ENCODE peak calls at places on chromosomes 2 and 18, in nine cellular contexts. V is transverse colon, P is HCT116, T is spleen, M is SK-N-SH, C is sigmoid colon, I is H1, U is vagina, Q is prostate gland. S is an unnamed sample. For H3K9me3, the result is how much of the 10 kb centered on the place peaks cover.

GRCh38 chr2:143263045-143263625 is 133.9 kb downstream of the ARHGAP15 start:
- DNase-seq in M (no peak), C (no peak), I (no peak), P (no peak), V (no peak), U (no peak), T (no peak), Q (no peak), S (no peak)

GRCh38 chr2:74301262-74301661 is 42.0 kb downstream of the SLC4A5 start:
- DNase-seq in U (no peak), V (no peak), P (no peak), T (no peak), C (no peak), Q (no peak), M (no peak), I (peak), S (no peak)

GRCh38 chr18:47585914-47586313 is 334.5 kb upstream of the SKOR2 start:
- DNase-seq in V (no peak), I (no peak), M (no peak), P (no peak), C (no peak), T (no peak), Q (no peak), U (no peak), S (no peak)

GRCh38 chr2:234259440-234259839 is 208.9 kb downstream of the SPP2 start:
- DNase-seq in C (no peak), Q (no peak), P (no peak), V (no peak), T (no peak), I (no peak), U (no peak), M (no peak), S (no peak)

GRCh38 chr18:63578357-63578958 is 8.7 kb upstream of the SERPINB13 start:
- DNase-seq in I (peak), M (peak), Q (no peak), V (no peak), C (no peak), P (peak), U (no peak), T (no peak), S (no peak)

GRCh38 chr2:65465124-65465523 is 32.7 kb upstream of the SPRED2 start:
- DNase-seq in P (no peak), M (no peak), C (no peak), V (no peak), U (no peak), T (no peak), Q (no peak), I (no peak), S (no peak)

GRCh38 chr18:31977270-31977872 is 34.4 kb upstream of the TRAPPC8 start:
- DNase-seq in Q (no peak), T (no peak), P (peak), I (peak), V (peak), C (no peak), M (peak), U (no peak), S (no peak)

GRCh38 chr18:59742325-59743111 is 45.3 kb upstream of the CCBE1 start:
- DNase-seq in P (no peak), M (no peak), Q (no peak), V (no peak), T (no peak), U (no peak), I (no peak), C (no peak), S (no peak)

GRCh38 chr18:78495550-78495949 is 484.1 kb upstream of the SALL3 start:
- DNase-seq in I (no peak), P (no peak), T (no peak), M (no peak), Q (no peak), V (no peak), U (no peak), C (no peak), S (no peak)

GRCh38 chr2:236449167-236449586 is 120.4 kb upstream of the ACKR3 start:
- DNase-seq in Q (peak), T (no peak), V (no peak), U (no peak), C (no peak), P (no peak), M (no peak), I (no peak), S (peak)

GRCh38 chr2:199596549-199596948 is 138.8 kb upstream of the SATB2 start:
- DNase-seq in P (peak), V (peak), M (no peak), I (no peak), T (no peak), U (no peak), C (no peak), Q (no peak), S (no peak)

GRCh38 chr2:122423934-122424333 is 668.5 kb downstream of the TSN start:
- DNase-seq in C (no peak), V (peak), Q (no peak), I (no peak), M (no peak), U (no peak), P (no peak), T (no peak), S (no peak)

GRCh38 chr2:227127236-227127635 is 36.8 kb downstream of the COL4A4 start:
- DNase-seq in U (no peak), C (no peak), V (no peak), M (no peak), Q (no peak), P (no peak), T (no peak), I (no peak), S (no peak)

GRCh38 chr2:238773472-238773871 is 74.4 kb upstream of the TWIST2 start:
- DNase-seq in Q (no peak), C (no peak), P (no peak), U (no peak), M (no peak), I (no peak), T (no peak), V (no peak), S (no peak)

GRCh38 chr2:235960716-235961640 is 207.2 kb downstream of the GBX2 start:
- DNase-seq in V (no peak), U (no peak), T (peak), I (no peak), Q (no peak), M (no peak), P (no peak), C (peak), S (no peak)

GRCh38 chr18:46413684-46414083 is 243.3 kb downstream of the LOXHD1 start:
- DNase-seq in I (no peak), C (no peak), T (no peak), Q (no peak), P (no peak), U (no peak), V (no peak), M (no peak), S (no peak)

GRCh38 chr2:54461251-54461650 is 5.1 kb downstream of the SPTBN1 start:
- DNase-seq in I (no peak), V (no peak), P (no peak), T (no peak), M (no peak), C (no peak), U (no peak), Q (no peak), S (no peak)

GRCh38 chr2:86286518-86286917 is 50.9 kb downstream of the REEP1 start:
- DNase-seq in T (no peak), V (no peak), U (no peak), P (no peak), C (no peak), I (no peak), Q (no peak), M (peak), S (no peak)

GRCh38 chr2:196449083-196449482 is 190.4 kb upstream of the CCDC150 start:
- DNase-seq in I (no peak), V (no peak), U (no peak), T (no peak), C (no peak), M (no peak), Q (no peak), P (no peak), S (no peak)

GRCh38 chr2:1605659-1606400 is 138.5 kb downstream of the PXDN start:
- DNase-seq in U (no peak), V (no peak), Q (no peak), C (peak), I (no peak), M (peak), T (peak), P (no peak), S (no peak)

GRCh38 chr18:67514901-67515540 is 1.5 kb downstream of the DSEL start:
- DNase-seq in U (no peak), V (no peak), M (no peak), I (no peak), P (no peak), T (no peak), C (no peak), Q (no peak), S (no peak)

GRCh38 chr2:216446343-216446742 is 34.1 kb downstream of the SMARCAL1 start:
- DNase-seq in Q (no peak), T (no peak), P (no peak), I (no peak), M (no peak), V (no peak), U (no peak), C (no peak), S (no peak)

GRCh38 chr2:28247326-28247725 is 145.3 kb upstream of the FOSL2 start:
- DNase-seq in V (no peak), I (no peak), Q (no peak), C (no peak), U (no peak), T (no peak), P (no peak), M (no peak), S (no peak)

GRCh38 chr18:23547806-23548205 is 38.5 kb downstream of the NPC1 start:
- DNase-seq in M (no peak), Q (no peak), U (no peak), T (no peak), V (no peak), P (peak), C (no peak), I (no peak), S (no peak)

GRCh38 chr2:54015809-54016703 is 45.3 kb upstream of the PSME4 start:
- DNase-seq in M (no peak), T (no peak), V (no peak), U (no peak), C (peak), P (no peak), Q (no peak), I (no peak), S (no peak)

GRCh38 chr2:71694501-71695234 is 241.3 kb downstream of the DYSF start:
- DNase-seq in U (no peak), V (no peak), P (no peak), Q (no peak), T (peak), I (peak), C (no peak), M (no peak), S (no peak)

GRCh38 chr2:151695778-151696177 is 38.5 kb downstream of the NEB start:
- DNase-seq in P (no peak), M (no peak), T (no peak), U (no peak), Q (no peak), V (no peak), C (no peak), I (no peak), S (no peak)

GRCh38 chr2:232219932-232220331 is 158.6 kb upstream of the ALPP start:
- DNase-seq in C (no peak), P (no peak), I (no peak), V (no peak), Q (no peak), M (no peak), U (no peak), T (no peak), S (no peak)

GRCh38 chr2:96090181-96090500 is 26.2 kb downstream of the ADRA2B start:
- DNase-seq in Q (no peak), I (peak), U (no peak), V (no peak), M (no peak), C (no peak), P (no peak), T (peak), S (no peak)

GRCh38 chr2:181036848-181037603 is 56.6 kb downstream of the UBE2E3 start:
- DNase-seq in P (no peak), M (no peak), Q (no peak), I (no peak), T (no peak), V (no peak), U (no peak), C (no peak), S (no peak)

GRCh38 chr2:98702127-98702802 is 28.7 kb downstream of the MGAT4A start:
- DNase-seq in I (no peak), P (no peak), Q (peak), C (peak), M (peak), V (peak), U (no peak), T (no peak), S (no peak)

GRCh38 chr2:139214806-139215205 is 434.6 kb upstream of the NXPH2 start:
- DNase-seq in P (no peak), C (no peak), U (no peak), T (no peak), I (no peak), Q (no peak), V (no peak), M (no peak), S (no peak)

GRCh38 chr18:21404426-21404825 is 162.4 kb downstream of the GREB1L start:
- DNase-seq in Q (no peak), T (no peak), P (no peak), U (no peak), M (no peak), V (no peak), I (no peak), C (no peak), S (no peak)

GRCh38 chr2:109185801-109186570 is 57.0 kb downstream of the SH3RF3 start:
- DNase-seq in I (no peak), T (no peak), U (no peak), P (no peak), M (no peak), Q (no peak), C (peak), V (peak), S (peak)

GRCh38 chr2:14140009-14140408 is 492.5 kb upstream of the LRATD1 start:
- DNase-seq in Q (no peak), U (no peak), T (no peak), V (no peak), M (no peak), I (peak), P (no peak), C (no peak), S (no peak)
- TF ChIP-seq POLR2AphosphoS5 in Q (no peak), U (no peak), T (no peak), V (no peak), M (no peak), I (no peak), P (no peak), C (no peak), S (no peak)

GRCh38 chr2:127229555-127229954 is 9.5 kb upstream of the CYP27C1 start:
- DNase-seq in U (no peak), P (no peak), T (no peak), Q (no peak), I (no peak), C (no peak), M (no peak), V (no peak), S (no peak)

GRCh38 chr2:127239395-127239794 is 19.3 kb upstream of the CYP27C1 start:
- DNase-seq in U (no peak), P (no peak), C (no peak), Q (no peak), V (no peak), M (no peak), T (no peak), I (peak), S (no peak)

GRCh38 chr2:127231130-127231865 is 11.2 kb upstream of the CYP27C1 start:
- DNase-seq in P (no peak), Q (no peak), T (no peak), I (no peak), M (no peak), C (no peak), U (no peak), V (peak), S (no peak)

GRCh38 chr2:127233710-127234109 is 13.6 kb upstream of the CYP27C1 start:
- DNase-seq in C (no peak), U (no peak), Q (no peak), V (no peak), M (no peak), I (no peak), P (no peak), T (no peak), S (no peak)

DNA sequence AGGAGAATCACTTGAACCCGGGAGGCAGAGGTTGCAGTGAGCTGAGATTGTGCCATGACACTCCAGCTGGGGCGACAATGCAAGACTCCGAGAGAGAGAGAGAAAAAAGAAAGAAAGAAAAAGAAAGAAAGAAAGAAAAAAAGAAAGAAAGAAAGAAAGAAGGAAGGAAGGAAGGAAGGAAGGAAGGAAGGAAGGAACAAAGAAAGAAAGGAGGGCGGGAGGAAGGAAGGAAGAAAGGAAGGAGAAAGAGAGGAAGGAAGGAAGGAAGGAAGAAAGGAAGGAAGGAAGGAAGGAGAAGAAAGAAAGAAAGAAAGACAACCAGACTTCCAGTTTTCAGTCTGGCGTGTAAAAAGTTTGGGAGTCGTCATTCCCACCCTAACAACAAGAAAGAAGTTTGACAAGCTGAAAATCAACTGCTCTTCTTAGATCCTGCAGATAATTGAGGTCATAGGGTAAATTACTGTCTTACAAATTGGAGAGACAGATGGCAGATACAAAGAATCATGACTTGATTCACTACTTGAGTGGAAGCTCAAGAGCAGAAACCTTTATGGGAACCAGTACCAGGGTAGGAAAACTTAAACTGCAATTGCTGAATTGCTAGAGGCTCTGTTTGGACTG is 15.1 kb upstream of the CYP27C1 start:
- DNase-seq in M (no peak), V (no peak), C (no peak), T (no peak), Q (no peak), I (no peak), U (no peak), P (no peak), S (no peak)
- H3K9me3 ChIP-seq in M (under half), V (under half), C (under half), T (under half), Q (under half), I (under half), U (under half), P (under half), S (under half)

DNA sequence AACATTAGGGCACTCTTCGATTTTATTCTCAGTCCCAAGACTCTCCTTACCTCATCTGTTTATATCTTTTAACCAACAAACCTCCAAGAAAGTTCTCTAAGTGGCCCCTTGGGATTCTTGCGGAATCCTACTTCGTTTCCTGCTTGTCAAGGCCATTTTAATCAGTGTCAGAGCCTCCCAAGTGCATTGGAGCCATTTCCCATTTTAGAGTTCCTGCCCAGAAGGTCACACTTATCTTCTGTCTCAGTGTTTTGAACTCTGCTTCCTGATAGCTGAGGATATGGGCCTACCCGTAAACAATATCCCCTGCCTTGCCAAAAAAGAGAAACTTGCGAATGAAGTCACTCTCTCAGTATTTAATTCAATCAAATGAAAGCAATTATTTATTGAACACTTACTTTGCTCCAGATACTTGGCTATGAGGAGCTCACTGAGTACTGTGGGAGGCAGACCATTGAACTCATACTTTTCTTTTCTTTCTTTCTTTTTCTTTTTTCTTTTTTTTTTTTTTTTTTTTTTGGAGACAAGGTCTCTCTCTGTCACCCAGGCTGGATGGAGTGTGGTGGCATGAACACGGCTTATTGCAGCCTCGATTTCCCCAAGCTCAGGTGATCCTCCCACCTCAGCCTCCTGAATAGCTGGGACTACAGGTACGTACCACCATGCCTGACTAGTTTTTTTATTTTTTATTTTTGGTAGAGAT is 5.7 kb upstream of the NOSTRIN start:
- DNase-seq in M (no peak), Q (no peak), U (no peak), I (no peak), C (no peak), T (no peak), P (no peak), V (no peak), S (no peak)
- TF ChIP-seq POLR2AphosphoS5 in M (no peak), Q (no peak), U (peak), I (no peak), C (peak), T (peak), P (no peak), V (no peak), S (no peak)

GRCh38 chr2:194380011-194380410 is 1277.0 kb upstream of the SLC39A10 start:
- DNase-seq in Q (no peak), T (no peak), I (no peak), V (no peak), U (no peak), P (no peak), C (no peak), M (no peak), S (no peak)

GRCh38 chr2:194382221-194382620 is 1274.8 kb upstream of the SLC39A10 start:
- DNase-seq in Q (no peak), V (no peak), M (no peak), U (no peak), I (no peak), T (no peak), P (no peak), C (no peak), S (no peak)

GRCh38 chr2:194385376-194385775 is 1271.7 kb upstream of the SLC39A10 start:
- DNase-seq in I (no peak), C (no peak), M (no peak), U (no peak), Q (no peak), T (no peak), V (no peak), P (no peak), S (no peak)

DNA sequence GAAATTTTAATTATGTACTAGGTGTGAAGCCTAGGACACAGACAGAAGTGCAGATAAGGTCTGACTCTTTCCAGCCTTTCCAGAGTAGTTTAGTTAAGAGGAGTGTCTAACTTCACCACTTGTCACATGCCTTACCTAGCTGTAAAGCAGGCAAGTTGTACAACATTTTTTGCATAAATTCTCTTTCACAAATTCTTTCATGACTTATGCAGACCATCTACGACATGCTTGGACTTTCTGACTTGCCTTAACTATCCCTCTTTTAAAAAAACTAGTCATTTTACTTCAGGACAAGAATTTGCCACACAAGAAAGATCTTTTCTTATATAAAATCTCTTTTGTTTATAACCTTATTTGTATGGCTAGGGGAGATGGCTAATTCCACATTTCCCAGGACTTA is 1273.6 kb upstream of the SLC39A10 start:
- DNase-seq in U (no peak), P (peak), I (no peak), T (no peak), V (no peak), C (no peak), Q (no peak), M (no peak), S (no peak)
- H3K9me3 ChIP-seq in U (under half), P (under half), I (under half), T (under half), V (under half), C (under half), Q (under half), M (under half), S (under half)

S was measured in breast epithelium.